ENCODE peak calls at places on chromosome 1, in nine cellular contexts. One of them, this sample, is unnamed.

GRCh38 chr1:229641306-229641705 is 15.3 kb downstream of the URB2 start:
- DNase-seq in breast epithelium: no peak
- DNase-seq in activated CD4-positive, alpha-beta T cell treated with anti-CD3 and anti-CD28 coated beads for 48 hours: no peak
- DNase-seq in pulmonary artery endothelial cell: no peak
- DNase-seq in HCT116: no peak
- DNase-seq in COR-L47: no peak
- DNase-seq in stimulated activated CD4-positive, alpha-beta T cell treated with anti-CD3 and anti-CD28 coated beads, Interleukin-4, amount 100 ng/mL, for 1 hour: no peak
- DNase-seq in OCI-M1: no peak
- DNase-seq in esophagus squamous epithelium: no peak
- DNase-seq in this sample: no peak

GRCh38 chr1:25711555-25712298 is 88.3 kb upstream of the SELENON start:
- DNase-seq in activated CD4-positive, alpha-beta T cell treated with anti-CD3 and anti-CD28 coated beads for 48 hours: peak
- DNase-seq in breast epithelium: no peak
- DNase-seq in stimulated activated CD4-positive, alpha-beta T cell treated with anti-CD3 and anti-CD28 coated beads, Interleukin-4, amount 100 ng/mL, for 1 hour: peak
- DNase-seq in pulmonary artery endothelial cell: no peak
- DNase-seq in COR-L47: no peak
- DNase-seq in HCT116: no peak
- DNase-seq in OCI-M1: no peak
- DNase-seq in esophagus squamous epithelium: no peak
- DNase-seq in this sample: peak

GRCh38 chr1:189021577-189021976 is 1456.1 kb downstream of the BRINP3 start:
- DNase-seq in esophagus squamous epithelium: no peak
- DNase-seq in COR-L47: no peak
- DNase-seq in pulmonary artery endothelial cell: no peak
- DNase-seq in OCI-M1: no peak
- DNase-seq in HCT116: no peak
- DNase-seq in activated CD4-positive, alpha-beta T cell treated with anti-CD3 and anti-CD28 coated beads for 48 hours: no peak
- DNase-seq in stimulated activated CD4-positive, alpha-beta T cell treated with anti-CD3 and anti-CD28 coated beads, Interleukin-4, amount 100 ng/mL, for 1 hour: no peak
- DNase-seq in breast epithelium: no peak
- DNase-seq in this sample: no peak

GRCh38 chr1:222057162-222057561 is 315.3 kb upstream of the DUSP10 start:
- DNase-seq in HCT116: no peak
- DNase-seq in esophagus squamous epithelium: no peak
- DNase-seq in pulmonary artery endothelial cell: no peak
- DNase-seq in COR-L47: no peak
- DNase-seq in stimulated activated CD4-positive, alpha-beta T cell treated with anti-CD3 and anti-CD28 coated beads, Interleukin-4, amount 100 ng/mL, for 1 hour: no peak
- DNase-seq in activated CD4-positive, alpha-beta T cell treated with anti-CD3 and anti-CD28 coated beads for 48 hours: peak
- DNase-seq in breast epithelium: no peak
- DNase-seq in OCI-M1: no peak
- DNase-seq in this sample: no peak

GRCh38 chr1:29785137-29785527 is 548.8 kb downstream of the PTPRU start:
- DNase-seq in OCI-M1: no peak
- DNase-seq in breast epithelium: no peak
- DNase-seq in HCT116: no peak
- DNase-seq in activated CD4-positive, alpha-beta T cell treated with anti-CD3 and anti-CD28 coated beads for 48 hours: no peak
- DNase-seq in esophagus squamous epithelium: no peak
- DNase-seq in pulmonary artery endothelial cell: no peak
- DNase-seq in COR-L47: no peak
- DNase-seq in stimulated activated CD4-positive, alpha-beta T cell treated with anti-CD3 and anti-CD28 coated beads, Interleukin-4, amount 100 ng/mL, for 1 hour: no peak
- DNase-seq in this sample: no peak

GRCh38 chr1:238489006-238489405 is 598.3 kb upstream of the ZP4 start:
- DNase-seq in activated CD4-positive, alpha-beta T cell treated with anti-CD3 and anti-CD28 coated beads for 48 hours: no peak
- DNase-seq in breast epithelium: no peak
- DNase-seq in esophagus squamous epithelium: no peak
- DNase-seq in pulmonary artery endothelial cell: no peak
- DNase-seq in HCT116: no peak
- DNase-seq in COR-L47: no peak
- DNase-seq in stimulated activated CD4-positive, alpha-beta T cell treated with anti-CD3 and anti-CD28 coated beads, Interleukin-4, amount 100 ng/mL, for 1 hour: no peak
- DNase-seq in OCI-M1: no peak
- DNase-seq in this sample: no peak

GRCh38 chr1:117244306-117244705 is 33.6 kb upstream of the VTCN1 start:
- DNase-seq in stimulated activated CD4-positive, alpha-beta T cell treated with anti-CD3 and anti-CD28 coated beads, Interleukin-4, amount 100 ng/mL, for 1 hour: no peak
- DNase-seq in OCI-M1: no peak
- DNase-seq in breast epithelium: no peak
- DNase-seq in HCT116: no peak
- DNase-seq in esophagus squamous epithelium: no peak
- DNase-seq in activated CD4-positive, alpha-beta T cell treated with anti-CD3 and anti-CD28 coated beads for 48 hours: no peak
- DNase-seq in COR-L47: no peak
- DNase-seq in pulmonary artery endothelial cell: no peak
- DNase-seq in this sample: no peak

GRCh38 chr1:157377216-157377821 is 175.0 kb downstream of the FCRL5 start:
- DNase-seq in COR-L47: peak
- DNase-seq in activated CD4-positive, alpha-beta T cell treated with anti-CD3 and anti-CD28 coated beads for 48 hours: peak
- DNase-seq in stimulated activated CD4-positive, alpha-beta T cell treated with anti-CD3 and anti-CD28 coated beads, Interleukin-4, amount 100 ng/mL, for 1 hour: no peak
- DNase-seq in pulmonary artery endothelial cell: no peak
- DNase-seq in breast epithelium: no peak
- DNase-seq in OCI-M1: peak
- DNase-seq in esophagus squamous epithelium: no peak
- DNase-seq in HCT116: peak
- DNase-seq in this sample: no peak

GRCh38 chr1:70486676-70487470 is 75.8 kb downstream of the CTH start:
- DNase-seq in COR-L47: no peak
- DNase-seq in OCI-M1: no peak
- DNase-seq in stimulated activated CD4-positive, alpha-beta T cell treated with anti-CD3 and anti-CD28 coated beads, Interleukin-4, amount 100 ng/mL, for 1 hour: no peak
- DNase-seq in breast epithelium: no peak
- DNase-seq in activated CD4-positive, alpha-beta T cell treated with anti-CD3 and anti-CD28 coated beads for 48 hours: no peak
- DNase-seq in esophagus squamous epithelium: no peak
- DNase-seq in pulmonary artery endothelial cell: no peak
- DNase-seq in HCT116: no peak
- DNase-seq in this sample: no peak

GRCh38 chr1:9731561-9731960 is 80.0 kb downstream of the PIK3CD start:
- DNase-seq in stimulated activated CD4-positive, alpha-beta T cell treated with anti-CD3 and anti-CD28 coated beads, Interleukin-4, amount 100 ng/mL, for 1 hour: no peak
- DNase-seq in HCT116: no peak
- DNase-seq in activated CD4-positive, alpha-beta T cell treated with anti-CD3 and anti-CD28 coated beads for 48 hours: no peak
- DNase-seq in pulmonary artery endothelial cell: no peak
- DNase-seq in COR-L47: no peak
- DNase-seq in OCI-M1: no peak
- DNase-seq in esophagus squamous epithelium: no peak
- DNase-seq in breast epithelium: no peak
- DNase-seq in this sample: no peak

GRCh38 chr1:214327519-214327918 is 46.6 kb downstream of the SMYD2 start:
- DNase-seq in activated CD4-positive, alpha-beta T cell treated with anti-CD3 and anti-CD28 coated beads for 48 hours: no peak
- DNase-seq in esophagus squamous epithelium: no peak
- DNase-seq in HCT116: no peak
- DNase-seq in COR-L47: no peak
- DNase-seq in breast epithelium: no peak
- DNase-seq in pulmonary artery endothelial cell: no peak
- DNase-seq in OCI-M1: peak
- DNase-seq in stimulated activated CD4-positive, alpha-beta T cell treated with anti-CD3 and anti-CD28 coated beads, Interleukin-4, amount 100 ng/mL, for 1 hour: no peak
- DNase-seq in this sample: no peak

GRCh38 chr1:33524586-33524985 is 52.1 kb downstream of the ZSCAN20 start:
- DNase-seq in activated CD4-positive, alpha-beta T cell treated with anti-CD3 and anti-CD28 coated beads for 48 hours: no peak
- DNase-seq in COR-L47: no peak
- DNase-seq in esophagus squamous epithelium: no peak
- DNase-seq in stimulated activated CD4-positive, alpha-beta T cell treated with anti-CD3 and anti-CD28 coated beads, Interleukin-4, amount 100 ng/mL, for 1 hour: no peak
- DNase-seq in OCI-M1: peak
- DNase-seq in pulmonary artery endothelial cell: no peak
- DNase-seq in HCT116: no peak
- DNase-seq in breast epithelium: no peak
- DNase-seq in this sample: no peak

GRCh38 chr1:207316141-207316540 is 5.3 kb upstream of the CD55 start:
- DNase-seq in HCT116: no peak
- DNase-seq in stimulated activated CD4-positive, alpha-beta T cell treated with anti-CD3 and anti-CD28 coated beads, Interleukin-4, amount 100 ng/mL, for 1 hour: no peak
- DNase-seq in breast epithelium: peak
- DNase-seq in activated CD4-positive, alpha-beta T cell treated with anti-CD3 and anti-CD28 coated beads for 48 hours: no peak
- DNase-seq in COR-L47: no peak
- DNase-seq in pulmonary artery endothelial cell: no peak
- DNase-seq in esophagus squamous epithelium: no peak
- DNase-seq in OCI-M1: peak
- DNase-seq in this sample: no peak